ENCODE peak calls at places on chromosomes 13 and 19, in five cellular contexts. W, F, K, R and D are unnamed samples. For H3K4me1, the result is how much of the 10 kb centered on the place peaks cover.

GRCh38 chr19:18860725-18861124 is 29.0 kb downstream of the UPF1 start:
- DNase-seq in W (no peak), F (no peak), K (no peak), R (no peak), D (no peak)

GRCh38 chr13:100234524-100235136 is 145.7 kb downstream of the PCCA start:
- DNase-seq in R (no peak), F (no peak), W (no peak), K (peak), D (no peak)

GRCh38 chr19:15875075-15875474 is 22.8 kb downstream of the CYP4F2 start:
- DNase-seq in F (no peak), W (no peak), R (no peak), K (no peak), D (no peak)

GRCh38 chr13:33275916-33276315 is 9.6 kb downstream of the STARD13 start:
- DNase-seq in W (no peak), K (no peak), F (no peak), R (no peak), D (no peak)

GRCh38 chr13:25432686-25433085 is 60.9 kb downstream of the ATP8A2 start:
- DNase-seq in F (no peak), W (no peak), R (no peak), K (no peak), D (no peak)

GRCh38 chr19:39167461-39168257 is 29.1 kb upstream of the NCCRP1 start:
- DNase-seq in R (no peak), W (no peak), F (no peak), K (no peak), D (peak)

GRCh38 chr13:30204564-30204963 is 102.8 kb downstream of the KATNAL1 start:
- DNase-seq in R (no peak), F (no peak), K (no peak), W (no peak), D (no peak)

GRCh38 chr13:91450913-91451312 is 52.5 kb downstream of the GPC5 start:
- DNase-seq in R (no peak), W (no peak), F (no peak), K (no peak), D (no peak)

GRCh38 chr19:47778954-47779351 is 450 bp downstream of the SELENOW start:
- DNase-seq in R (no peak), W (no peak), K (no peak), F (peak), D (peak)

GRCh38 chr13:76668141-76668540 is 218.1 kb downstream of the KCTD12 start:
- DNase-seq in F (no peak), W (no peak), R (no peak), K (no peak), D (no peak)

GRCh38 chr13:63838366-63839110 is 2422.9 kb upstream of the PCDH20 start:
- DNase-seq in W (no peak), R (peak), K (no peak), F (no peak), D (no peak)

GRCh38 chr19:29086182-29086581 is 126.8 kb downstream of the UQCRFS1 start:
- DNase-seq in R (no peak), W (no peak), K (peak), F (no peak), D (no peak)

GRCh38 chr19:29003641-29004409 is 209.1 kb downstream of the UQCRFS1 start:
- DNase-seq in K (no peak), R (no peak), W (no peak), F (no peak), D (no peak)

GRCh38 chr13:24627090-24627714 is 53.0 kb upstream of the ATP12A start:
- DNase-seq in W (no peak), K (peak), R (peak), F (no peak), D (no peak)

GRCh38 chr19:18340237-18340989 is at the start of gene PGPEP1:
- DNase-seq in F (peak), R (peak), W (no peak), K (no peak), D (peak)

GRCh38 chr19:18386543-18387251 is 739 bp downstream of the GDF15 start:
- DNase-seq in R (no peak), W (no peak), K (no peak), F (peak), D (peak)

GRCh38 chr19:30419581-30420180 is 47.5 kb downstream of the ZNF536 start:
- DNase-seq in W (no peak), R (peak), K (no peak), F (no peak), D (no peak)

GRCh38 chr19:5718032-5718578 is 1.8 kb downstream of the LONP1 start:
- DNase-seq in R (no peak), W (no peak), F (no peak), K (no peak), D (no peak)

GRCh38 chr13:104327217-104327616 is 1261.0 kb upstream of the SLC10A2 start:
- DNase-seq in F (no peak), W (no peak), R (no peak), K (no peak), D (no peak)

GRCh38 chr19:52809801-52810200 is 11.6 kb downstream of the ZNF28 start:
- DNase-seq in W (no peak), R (no peak), K (no peak), F (no peak), D (peak)

GRCh38 chr13:44155422-44156293 is 218.0 kb upstream of the SERP2 start:
- DNase-seq in F (peak), R (no peak), W (no peak), K (no peak), D (peak)

GRCh38 chr19:48308695-48309586 is 16.4 kb upstream of the EMP3 start:
- DNase-seq in R (no peak), K (peak), F (no peak), W (no peak), D (no peak)

GRCh38 chr19:34260771-34261173 is 6.4 kb downstream of the GARRE1 start:
- DNase-seq in W (no peak), K (no peak), R (no peak), F (no peak), D (no peak)

GRCh38 chr13:36807616-36808015 is 11.4 kb upstream of the RFXAP start:
- DNase-seq in F (no peak), K (no peak), R (no peak), W (no peak), D (no peak)

GRCh38 chr13:44266305-44266704 is 107.3 kb upstream of the SERP2 start:
- DNase-seq in F (no peak), W (no peak), R (no peak), K (no peak), D (no peak)

GRCh38 chr19:29810504-29810871 is 1.3 kb upstream of the CCNE1 start:
- DNase-seq in W (no peak), R (no peak), K (no peak), F (peak), D (no peak)

GRCh38 chr13:60139272-60139671 is 24.5 kb downstream of the DIAPH3 start:
- DNase-seq in R (no peak), K (no peak), F (no peak), W (no peak), D (no peak)

GRCh38 chr19:27736225-27736624 is 1476.7 kb downstream of the UQCRFS1 start:
- DNase-seq in K (no peak), W (no peak), R (no peak), F (no peak), D (no peak)

GRCh38 chr13:49627831-49628652 is at the start of gene ARL11:
- DNase-seq in K (no peak), W (peak), F (peak), R (peak), D (peak)

GRCh38 chr19:56934438-56935090 is 94.0 kb upstream of the PEG3 start:
- DNase-seq in R (no peak), K (peak), F (no peak), W (no peak), D (no peak)

GRCh38 chr19:988081-988480 is 3.9 kb downstream of the WDR18 start:
- DNase-seq in W (no peak), R (no peak), K (no peak), F (no peak), D (no peak)

GRCh38 chr19:990119-990571 is 6.0 kb downstream of the WDR18 start:
- DNase-seq in W (no peak), F (no peak), K (no peak), R (no peak), D (no peak)

GRCh38 chr19:990746-991145 is 6.6 kb downstream of the WDR18 start:
- DNase-seq in K (no peak), R (no peak), W (no peak), F (no peak), D (no peak)

GRCh38 chr19:988510-988909 is 4.4 kb downstream of the WDR18 start:
- DNase-seq in W (no peak), K (no peak), F (no peak), R (no peak), D (no peak)

GRCh38 chr19:989381-990081 is 5.4 kb downstream of the WDR18 start:
- DNase-seq in F (no peak), W (no peak), K (no peak), R (no peak), D (no peak)
- TF ChIP-seq CTCF in F (no peak), W (peak), K (peak), R (peak), D (peak)

DNA sequence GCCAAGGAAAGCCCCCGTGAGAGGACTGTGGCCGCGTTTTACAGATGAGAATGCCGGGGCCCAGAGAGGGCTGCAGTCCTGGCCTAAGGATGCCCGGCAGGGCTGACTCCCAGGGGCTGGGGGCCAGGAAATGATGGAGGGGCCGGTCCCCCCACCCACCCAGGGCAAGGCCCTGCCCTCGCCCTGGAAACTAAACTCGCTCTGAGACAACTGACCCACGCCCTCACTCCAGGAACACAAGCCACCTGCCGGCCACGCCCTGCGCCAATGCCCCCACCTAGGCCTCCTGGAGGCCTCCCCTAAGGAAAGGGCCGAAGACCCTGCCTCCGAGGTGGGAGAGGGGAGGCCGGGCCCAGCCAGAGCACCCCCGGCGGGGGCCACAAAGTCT is 7.2 kb downstream of the ZBTB7A start:
- DNase-seq in F (no peak), K (no peak), W (no peak), R (no peak), D (peak)
- H3K4me1 ChIP-seq in F (under half), K (half or more), W (under half), R (under half), D (half or more)

GRCh38 chr19:1249298-1249989 is 1.1 kb downstream of the MIDN start:
- DNase-seq in F (peak), W (no peak), R (peak), K (peak), D (peak)
- TF ChIP-seq EP300 in F (no peak), W (no peak), R (no peak), K (peak), D (peak)

DNA sequence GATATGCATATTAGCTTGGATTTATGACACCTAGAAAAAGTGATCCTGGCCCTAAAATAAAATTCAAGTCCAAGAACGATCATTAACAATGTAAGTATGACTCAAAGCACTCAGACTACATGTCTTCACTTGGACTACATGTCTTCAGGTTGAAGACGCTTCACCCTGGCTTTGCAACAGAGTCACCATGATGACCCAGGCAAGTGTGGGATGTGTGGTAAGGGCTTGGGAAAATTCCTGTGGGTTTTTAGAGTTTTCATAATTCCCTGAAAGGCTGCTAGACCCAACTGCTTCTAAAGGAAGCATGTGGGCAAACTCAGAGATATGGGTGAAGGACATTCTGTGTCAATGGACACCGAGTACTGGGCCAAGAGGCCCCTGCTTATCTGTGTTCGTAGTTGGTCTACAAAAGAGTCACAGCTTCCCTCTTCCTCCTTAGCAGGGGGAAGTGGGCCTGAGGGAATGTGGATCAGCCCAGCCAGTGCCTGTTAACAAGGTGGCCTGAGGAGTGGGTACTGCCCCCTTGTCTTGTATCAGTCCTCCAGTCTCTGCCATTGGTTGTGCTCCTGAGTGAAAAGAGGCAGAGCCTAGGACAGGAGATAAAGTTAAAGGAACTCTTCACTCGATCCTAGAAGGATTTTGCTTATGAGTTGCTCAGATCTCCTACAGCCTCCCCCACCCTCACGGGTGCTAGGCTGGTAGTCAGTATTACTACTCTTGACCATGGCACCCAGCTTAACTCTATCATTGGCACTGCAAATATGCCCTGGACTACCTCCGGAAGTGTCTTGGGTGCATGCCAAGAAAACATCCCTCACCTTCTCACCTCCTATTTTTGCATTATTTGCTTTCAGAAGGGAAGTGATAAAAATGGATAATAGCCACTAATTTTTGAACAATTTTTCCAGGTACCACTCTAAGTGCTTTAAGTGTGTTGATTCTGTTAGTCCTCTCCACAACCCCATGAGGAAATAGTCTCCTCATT is 406.3 kb downstream of the COG6 start:
- DNase-seq in F (no peak), R (no peak), K (no peak), W (no peak), D (no peak)
- TF ChIP-seq CTCF in F (no peak), R (no peak), K (no peak), W (no peak), D (no peak)

DNA sequence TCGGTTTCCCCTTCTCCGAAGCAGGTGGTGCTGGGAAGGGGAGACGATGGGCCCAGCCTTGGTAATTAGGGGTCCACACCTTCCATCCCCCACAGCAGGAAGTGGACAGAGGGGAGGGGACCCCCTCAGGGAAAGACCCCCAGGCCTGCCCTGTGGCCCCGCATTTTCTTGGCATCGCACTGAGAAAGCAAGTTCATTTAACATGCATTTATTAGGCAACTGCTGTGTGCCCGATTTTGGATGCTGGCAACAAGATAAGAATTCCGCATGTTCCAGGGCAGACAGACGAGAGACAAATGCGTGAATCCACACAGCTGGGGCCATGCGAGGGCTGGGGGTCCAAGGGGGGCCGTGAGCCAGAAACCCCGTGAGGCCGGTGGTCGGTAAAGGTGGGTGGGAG is 28.4 kb downstream of the ARID3A start:
- DNase-seq in F (no peak), K (no peak), R (no peak), W (no peak), D (no peak)
- H3K4me1 ChIP-seq in F (under half), K (half or more), R (under half), W (half or more), D (under half)

GRCh38 chr19:2061936-2062729 is 11.1 kb upstream of the MKNK2 start:
- DNase-seq in K (peak), F (no peak), W (no peak), R (peak), D (peak)

GRCh38 chr19:2059422-2060201 is 8.6 kb upstream of the MKNK2 start:
- DNase-seq in K (peak), F (no peak), W (no peak), R (no peak), D (peak)

GRCh38 chr19:2063824-2064223 is 12.8 kb upstream of the MKNK2 start:
- DNase-seq in F (no peak), K (no peak), W (no peak), R (no peak), D (no peak)

GRCh38 chr19:2062770-2063169 is 11.7 kb upstream of the MKNK2 start:
- DNase-seq in K (no peak), R (no peak), F (no peak), W (no peak), D (no peak)

GRCh38 chr19:2061093-2061935 is 10.3 kb upstream of the MKNK2 start:
- DNase-seq in F (peak), K (peak), R (peak), W (peak), D (peak)
- TF ChIP-seq EP300 in F (peak), K (peak), R (no peak), W (peak), D (no peak)

DNA sequence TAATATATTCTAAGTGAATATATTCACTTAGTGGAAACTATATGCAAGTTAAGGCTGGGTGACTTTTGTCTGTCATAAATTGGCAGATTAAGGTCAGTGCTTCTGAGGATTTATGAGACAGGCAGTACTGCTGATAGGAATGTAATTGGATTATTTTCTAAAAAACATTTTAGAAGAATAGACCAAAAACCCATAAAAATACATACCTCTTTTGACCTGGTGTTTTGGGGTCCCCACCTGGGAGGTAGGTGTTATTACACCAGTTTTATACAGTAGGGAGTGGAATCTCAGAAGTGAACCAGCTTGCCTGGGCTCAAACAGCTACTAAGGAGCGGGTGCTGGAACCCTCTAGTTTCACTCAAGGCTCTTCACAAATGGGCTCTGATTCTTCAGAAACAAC is 25.3 kb downstream of the COG3 start:
- DNase-seq in K (peak), R (no peak), W (no peak), F (no peak), D (no peak)
- TF ChIP-seq CTCF in K (peak), R (peak), W (peak), F (no peak), D (no peak)